ENCODE peak calls at places on chromosomes 6 and 20, in seven cellular contexts. One of them, this sample, is unnamed.

GRCh38 chr20:14142964-14143627 is 147.8 kb downstream of the MACROD2 start:
- DNase-seq in CD8-positive, alpha-beta T cell: no peak
- DNase-seq in osteoblast: no peak
- DNase-seq in osteocyte: no peak
- DNase-seq in IMR-90: peak; percentile 56
- DNase-seq in nephron progenitor cell: no peak
- DNase-seq in heart left ventricle: no peak
- DNase-seq in this sample: no peak

GRCh38 chr20:2599265-2600060 is 53.0 kb upstream of the NOP56 start:
- DNase-seq in CD8-positive, alpha-beta T cell: no peak
- DNase-seq in osteoblast: no peak
- DNase-seq in osteocyte: no peak
- DNase-seq in IMR-90: no peak
- DNase-seq in nephron progenitor cell: peak; percentile 44
- DNase-seq in heart left ventricle: no peak
- DNase-seq in this sample: no peak

GRCh38 chr20:51120438-51120837 is 97.5 kb upstream of the KCNG1 start:
- DNase-seq in CD8-positive, alpha-beta T cell: no peak
- DNase-seq in osteoblast: no peak
- DNase-seq in osteocyte: no peak
- DNase-seq in IMR-90: no peak
- DNase-seq in nephron progenitor cell: no peak
- DNase-seq in heart left ventricle: no peak
- DNase-seq in this sample: no peak

GRCh38 chr6:163780993-163781392 is 366.5 kb downstream of the QKI start:
- DNase-seq in CD8-positive, alpha-beta T cell: no peak
- DNase-seq in osteoblast: no peak
- DNase-seq in osteocyte: peak; percentile 87
- DNase-seq in IMR-90: peak; percentile 11
- DNase-seq in nephron progenitor cell: peak; percentile 50
- DNase-seq in heart left ventricle: peak; percentile 75
- DNase-seq in this sample: no peak

GRCh38 chr6:157376706-157377230 is 4.2 kb upstream of the ZDHHC14 start:
- DNase-seq in CD8-positive, alpha-beta T cell: no peak
- DNase-seq in osteoblast: no peak
- DNase-seq in osteocyte: no peak
- DNase-seq in IMR-90: peak; percentile 16
- DNase-seq in nephron progenitor cell: no peak
- DNase-seq in heart left ventricle: no peak
- DNase-seq in this sample: no peak

GRCh38 chr6:167435209-167435728 is 110.4 kb downstream of the TTLL2 start:
- DNase-seq in CD8-positive, alpha-beta T cell: no peak
- DNase-seq in osteoblast: no peak
- DNase-seq in osteocyte: no peak
- DNase-seq in IMR-90: no peak
- DNase-seq in nephron progenitor cell: no peak
- DNase-seq in heart left ventricle: no peak
- DNase-seq in this sample: no peak

GRCh38 chr20:37687478-37687805 is 6.4 kb upstream of the CTNNBL1 start:
- DNase-seq in CD8-positive, alpha-beta T cell: no peak
- DNase-seq in osteoblast: no peak
- DNase-seq in osteocyte: no peak
- DNase-seq in IMR-90: no peak
- DNase-seq in nephron progenitor cell: no peak
- DNase-seq in heart left ventricle: no peak
- DNase-seq in this sample: no peak

GRCh38 chr6:16670183-16670582 is 91.1 kb downstream of the ATXN1 start:
- DNase-seq in CD8-positive, alpha-beta T cell: no peak
- DNase-seq in osteoblast: no peak
- DNase-seq in osteocyte: no peak
- DNase-seq in IMR-90: no peak
- DNase-seq in nephron progenitor cell: no peak
- DNase-seq in heart left ventricle: peak; percentile 56
- DNase-seq in this sample: no peak

GRCh38 chr20:21125072-21125848 is 622 bp upstream of the KIZ start:
- DNase-seq in CD8-positive, alpha-beta T cell: no peak
- DNase-seq in osteoblast: peak; percentile 59
- DNase-seq in osteocyte: no peak
- DNase-seq in IMR-90: peak; percentile 41
- DNase-seq in nephron progenitor cell: peak; percentile 34
- DNase-seq in heart left ventricle: peak; percentile 32
- DNase-seq in this sample: peak; percentile 19

GRCh38 chr6:132713355-132714134 is at the start of gene VNN1:
- DNase-seq in CD8-positive, alpha-beta T cell: no peak
- DNase-seq in osteoblast: no peak
- DNase-seq in osteocyte: no peak
- DNase-seq in IMR-90: no peak
- DNase-seq in nephron progenitor cell: no peak
- DNase-seq in heart left ventricle: peak; percentile 20
- DNase-seq in this sample: no peak

GRCh38 chr6:158909938-158910337 is 90.1 kb downstream of the RSPH3 start:
- DNase-seq in CD8-positive, alpha-beta T cell: no peak
- DNase-seq in osteoblast: no peak
- DNase-seq in osteocyte: no peak
- DNase-seq in IMR-90: no peak
- DNase-seq in nephron progenitor cell: no peak
- DNase-seq in heart left ventricle: no peak
- DNase-seq in this sample: no peak

GRCh38 chr6:25831532-25832306 is at the start of gene SLC17A1:
- DNase-seq in CD8-positive, alpha-beta T cell: no peak
- DNase-seq in osteoblast: no peak
- DNase-seq in osteocyte: no peak
- DNase-seq in IMR-90: no peak
- DNase-seq in nephron progenitor cell: no peak
- DNase-seq in heart left ventricle: no peak
- DNase-seq in this sample: no peak

GRCh38 chr6:9360881-9361280 is 925.5 kb upstream of the SLC35B3 start:
- DNase-seq in CD8-positive, alpha-beta T cell: no peak
- DNase-seq in osteoblast: no peak
- DNase-seq in osteocyte: no peak
- DNase-seq in IMR-90: peak; percentile 1
- DNase-seq in nephron progenitor cell: no peak
- DNase-seq in heart left ventricle: no peak
- DNase-seq in this sample: no peak

GRCh38 chr20:44950368-44950767 is 9.8 kb downstream of the TOMM34 start:
- DNase-seq in CD8-positive, alpha-beta T cell: no peak
- DNase-seq in osteoblast: no peak
- DNase-seq in osteocyte: no peak
- DNase-seq in IMR-90: no peak
- DNase-seq in nephron progenitor cell: no peak
- DNase-seq in heart left ventricle: no peak
- DNase-seq in this sample: no peak

GRCh38 chr6:152378154-152378553 is 259.0 kb downstream of the SYNE1 start:
- DNase-seq in CD8-positive, alpha-beta T cell: no peak
- DNase-seq in osteoblast: no peak
- DNase-seq in osteocyte: no peak
- DNase-seq in IMR-90: peak; percentile 46
- DNase-seq in nephron progenitor cell: no peak
- DNase-seq in heart left ventricle: no peak
- DNase-seq in this sample: no peak

GRCh38 chr20:25197870-25198190 is 2.3 kb downstream of the ENTPD6 start:
- DNase-seq in CD8-positive, alpha-beta T cell: no peak
- DNase-seq in osteoblast: no peak
- DNase-seq in osteocyte: no peak
- DNase-seq in IMR-90: no peak
- DNase-seq in nephron progenitor cell: no peak
- DNase-seq in heart left ventricle: no peak
- DNase-seq in this sample: no peak

GRCh38 chr20:31943052-31943471 is 8.8 kb downstream of the PDRG1 start:
- DNase-seq in CD8-positive, alpha-beta T cell: no peak
- DNase-seq in osteoblast: no peak
- DNase-seq in osteocyte: no peak
- DNase-seq in IMR-90: no peak
- DNase-seq in nephron progenitor cell: no peak
- DNase-seq in heart left ventricle: peak; percentile 48
- DNase-seq in this sample: no peak

GRCh38 chr6:141562181-141562800 is 570.4 kb upstream of the GJE1 start:
- DNase-seq in CD8-positive, alpha-beta T cell: no peak
- DNase-seq in osteoblast: peak; percentile 53
- DNase-seq in osteocyte: no peak
- DNase-seq in IMR-90: no peak
- DNase-seq in nephron progenitor cell: peak; percentile 53
- DNase-seq in heart left ventricle: peak; percentile 19
- DNase-seq in this sample: peak; percentile 9

GRCh38 chr20:32524871-32525501 is 60.1 kb downstream of the NOL4L start:
- DNase-seq in CD8-positive, alpha-beta T cell: no peak
- DNase-seq in osteoblast: peak; percentile 30
- DNase-seq in osteocyte: peak; percentile 94
- DNase-seq in IMR-90: no peak
- DNase-seq in nephron progenitor cell: no peak
- DNase-seq in heart left ventricle: peak; percentile 79
- DNase-seq in this sample: no peak

GRCh38 chr6:121434037-121434770 is 1.2 kb upstream of the GJA1 start:
- DNase-seq in CD8-positive, alpha-beta T cell: no peak
- DNase-seq in osteoblast: no peak
- DNase-seq in osteocyte: no peak
- DNase-seq in IMR-90: peak; percentile 28
- DNase-seq in nephron progenitor cell: no peak
- DNase-seq in heart left ventricle: no peak
- DNase-seq in this sample: no peak

GRCh38 chr6:39227476-39227875 is 1.8 kb downstream of the KCNK5 start:
- DNase-seq in CD8-positive, alpha-beta T cell: no peak
- DNase-seq in osteoblast: peak; percentile 35
- DNase-seq in osteocyte: no peak
- DNase-seq in IMR-90: no peak
- DNase-seq in nephron progenitor cell: no peak
- DNase-seq in heart left ventricle: no peak
- DNase-seq in this sample: no peak

GRCh38 chr6:82893889-82894652 is 171.6 kb downstream of the UBE3D start:
- DNase-seq in CD8-positive, alpha-beta T cell: no peak
- DNase-seq in osteoblast: no peak
- DNase-seq in osteocyte: no peak
- DNase-seq in IMR-90: no peak
- DNase-seq in nephron progenitor cell: no peak
- DNase-seq in heart left ventricle: no peak
- DNase-seq in this sample: no peak

GRCh38 chr20:25222461-25223178 is 25.3 kb upstream of the PYGB start:
- DNase-seq in CD8-positive, alpha-beta T cell: no peak
- DNase-seq in osteoblast: no peak
- DNase-seq in osteocyte: no peak
- DNase-seq in IMR-90: no peak
- DNase-seq in nephron progenitor cell: no peak
- DNase-seq in heart left ventricle: no peak
- DNase-seq in this sample: no peak

GRCh38 chr6:29227235-29227634 is 56.5 kb downstream of the OR2J2 start:
- DNase-seq in CD8-positive, alpha-beta T cell: no peak
- DNase-seq in osteoblast: no peak
- DNase-seq in osteocyte: no peak
- DNase-seq in IMR-90: no peak
- DNase-seq in nephron progenitor cell: no peak
- DNase-seq in heart left ventricle: no peak
- DNase-seq in this sample: no peak
- TF ChIP-seq CTCF in CD8-positive, alpha-beta T cell: no peak
- TF ChIP-seq CTCF in osteoblast: no peak
- TF ChIP-seq CTCF in osteocyte: no peak
- TF ChIP-seq CTCF in IMR-90: no peak
- TF ChIP-seq CTCF in nephron progenitor cell: no peak
- TF ChIP-seq CTCF in heart left ventricle: no peak
- TF ChIP-seq CTCF in this sample: no peak

DNA sequence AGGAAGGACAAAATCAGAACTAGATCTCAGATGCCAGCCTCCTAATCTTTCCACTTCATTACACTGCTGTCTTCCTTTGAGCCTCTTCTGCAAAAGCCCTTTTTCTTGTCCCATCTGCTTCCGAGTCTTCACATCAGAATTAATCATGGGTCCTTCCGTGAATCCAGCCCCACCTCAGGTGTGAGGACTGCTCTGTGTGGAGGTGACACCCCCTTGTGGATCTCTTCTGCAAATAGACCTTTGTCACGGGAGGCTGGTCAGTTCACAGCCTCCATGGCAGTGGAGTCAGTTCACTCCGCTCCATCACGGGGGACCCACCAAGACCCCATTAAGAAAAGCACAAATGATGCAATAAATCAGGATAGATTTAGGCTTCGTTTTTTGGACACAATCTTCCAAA is 171.1 kb downstream of the ADAT2 start:
- DNase-seq in CD8-positive, alpha-beta T cell: no peak
- DNase-seq in osteoblast: no peak
- DNase-seq in osteocyte: no peak
- DNase-seq in IMR-90: peak; percentile 21
- DNase-seq in nephron progenitor cell: peak; percentile 14
- DNase-seq in heart left ventricle: no peak
- DNase-seq in this sample: no peak
- TF ChIP-seq CTCF in CD8-positive, alpha-beta T cell: no peak
- TF ChIP-seq CTCF in osteoblast: peak; percentile 32
- TF ChIP-seq CTCF in osteocyte: peak; percentile 55
- TF ChIP-seq CTCF in IMR-90: peak; percentile 27
- TF ChIP-seq CTCF in nephron progenitor cell: peak; percentile 18
- TF ChIP-seq CTCF in heart left ventricle: no peak
- TF ChIP-seq CTCF in this sample: peak; percentile 16

GRCh38 chr20:10670521-10671220 is 3.1 kb downstream of the JAG1 start:
- DNase-seq in CD8-positive, alpha-beta T cell: no peak
- DNase-seq in osteoblast: peak; percentile 86
- DNase-seq in osteocyte: peak; percentile 73
- DNase-seq in IMR-90: peak; percentile 30
- DNase-seq in nephron progenitor cell: peak; percentile 38
- DNase-seq in heart left ventricle: peak; percentile 48
- DNase-seq in this sample: no peak
- TF ChIP-seq CTCF in CD8-positive, alpha-beta T cell: no peak
- TF ChIP-seq CTCF in osteoblast: no peak
- TF ChIP-seq CTCF in osteocyte: no peak
- TF ChIP-seq CTCF in IMR-90: no peak
- TF ChIP-seq CTCF in nephron progenitor cell: no peak
- TF ChIP-seq CTCF in heart left ventricle: no peak
- TF ChIP-seq CTCF in this sample: no peak

GRCh38 chr6:79649016-79649415 is 17.9 kb downstream of the SH3BGRL2 start:
- DNase-seq in CD8-positive, alpha-beta T cell: no peak
- DNase-seq in osteoblast: no peak
- DNase-seq in osteocyte: no peak
- DNase-seq in IMR-90: no peak
- DNase-seq in nephron progenitor cell: no peak
- DNase-seq in heart left ventricle: no peak
- DNase-seq in this sample: no peak

GRCh38 chr6:79647756-79648155 is 16.6 kb downstream of the SH3BGRL2 start:
- DNase-seq in CD8-positive, alpha-beta T cell: no peak
- DNase-seq in osteoblast: no peak
- DNase-seq in osteocyte: no peak
- DNase-seq in IMR-90: no peak
- DNase-seq in nephron progenitor cell: no peak
- DNase-seq in heart left ventricle: no peak
- DNase-seq in this sample: no peak

GRCh38 chr6:79650943-79651342 is 19.8 kb downstream of the SH3BGRL2 start:
- DNase-seq in CD8-positive, alpha-beta T cell: no peak
- DNase-seq in osteoblast: no peak
- DNase-seq in osteocyte: no peak
- DNase-seq in IMR-90: no peak
- DNase-seq in nephron progenitor cell: no peak
- DNase-seq in heart left ventricle: no peak
- DNase-seq in this sample: no peak

GRCh38 chr6:79648315-79648714 is 17.2 kb downstream of the SH3BGRL2 start:
- DNase-seq in CD8-positive, alpha-beta T cell: no peak
- DNase-seq in osteoblast: no peak
- DNase-seq in osteocyte: no peak
- DNase-seq in IMR-90: no peak
- DNase-seq in nephron progenitor cell: no peak
- DNase-seq in heart left ventricle: no peak
- DNase-seq in this sample: no peak

DNA sequence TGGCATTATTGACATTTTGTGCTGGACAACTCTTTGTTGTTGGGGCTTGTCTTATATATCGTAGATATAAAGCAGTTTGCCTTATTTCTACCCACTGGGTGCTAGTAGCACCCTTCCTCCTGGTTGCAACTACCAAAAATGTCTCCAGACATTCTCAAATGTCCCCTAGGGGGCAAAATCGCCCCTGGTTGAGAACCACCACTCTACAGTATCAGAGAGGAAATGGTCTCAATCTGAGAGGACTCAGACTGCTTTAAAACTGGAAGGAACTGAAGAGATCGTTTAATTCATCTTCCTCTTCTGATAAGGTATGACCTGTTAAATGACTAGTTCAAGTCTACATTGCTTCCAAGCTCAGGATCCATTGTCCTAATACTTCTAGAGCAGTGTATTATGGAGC is 14.9 kb downstream of the SH3BGRL2 start:
- DNase-seq in CD8-positive, alpha-beta T cell: no peak
- DNase-seq in osteoblast: no peak
- DNase-seq in osteocyte: no peak
- DNase-seq in IMR-90: no peak
- DNase-seq in nephron progenitor cell: no peak
- DNase-seq in heart left ventricle: no peak
- DNase-seq in this sample: no peak
- TF ChIP-seq CTCF in CD8-positive, alpha-beta T cell: peak; percentile 27
- TF ChIP-seq CTCF in osteoblast: no peak
- TF ChIP-seq CTCF in osteocyte: no peak
- TF ChIP-seq CTCF in IMR-90: no peak
- TF ChIP-seq CTCF in nephron progenitor cell: no peak
- TF ChIP-seq CTCF in heart left ventricle: no peak
- TF ChIP-seq CTCF in this sample: peak; percentile 33